ENCODE peak calls at places on chromosomes 13 and 19, in seven cellular contexts. T is NCI-H345; S is transverse colon; F is adrenal gland; J is thoracic aorta; U is stimulated activated CD8-positive, alpha-beta memory T cell treated with anti-CD3 and anti-CD28 coated beads, Interleukin-2, amount 100 ng/mL, for 48 hours; X is stimulated activated CD4-positive, alpha-beta T cell treated with anti-CD3 and anti-CD28 coated beads, Interleukin-4, amount 100 ng/mL, for 4 hours. A is an unnamed sample.

GRCh38 chr13:111387026-111387871 is 66.8 kb downstream of the TEX29 start:
- DNase-seq in T (no peak), S (no peak), F (no peak), J (no peak), U (no peak), X (no peak), A (no peak)

GRCh38 chr13:32581177-32581786 is 5.0 kb upstream of the PDS5B start:
- DNase-seq in T (peak; percentile 1), S (no peak), F (no peak), J (no peak), U (no peak), X (no peak), A (no peak)

GRCh38 chr19:46958542-46958941 is 61.1 kb upstream of the NPAS1 start:
- DNase-seq in T (no peak), S (no peak), F (no peak), J (no peak), U (no peak), X (no peak), A (no peak)

GRCh38 chr13:37769078-37769477 is 100.5 kb downstream of the TRPC4 start:
- DNase-seq in T (no peak), S (no peak), F (no peak), J (no peak), U (no peak), X (no peak), A (no peak)

GRCh38 chr13:19680751-19681150 is 47.3 kb downstream of the MPHOSPH8 start:
- DNase-seq in T (no peak), S (no peak), F (no peak), J (no peak), U (no peak), X (no peak), A (no peak)

GRCh38 chr13:33310245-33311038 is 24.9 kb upstream of the STARD13 start:
- DNase-seq in T (no peak), S (no peak), F (no peak), J (no peak), U (no peak), X (no peak), A (no peak)

GRCh38 chr13:96821381-96821780 is 172.9 kb downstream of the OXGR1 start:
- DNase-seq in T (no peak), S (no peak), F (no peak), J (no peak), U (no peak), X (no peak), A (no peak)

GRCh38 chr13:49183672-49184315 is 36.3 kb upstream of the MLNR start:
- DNase-seq in T (no peak), S (no peak), F (no peak), J (no peak), U (no peak), X (no peak), A (no peak)

GRCh38 chr19:38211779-38212178 is 12.2 kb downstream of the DPF1 start:
- DNase-seq in T (no peak), S (no peak), F (no peak), J (no peak), U (no peak), X (no peak), A (no peak)

GRCh38 chr13:72390909-72391308 is 336.5 kb downstream of the MZT1 start:
- DNase-seq in T (no peak), S (no peak), F (peak; percentile 22), J (no peak), U (no peak), X (no peak), A (no peak)

GRCh38 chr19:4541114-4541805 is 1.4 kb upstream of the LRG1 start:
- DNase-seq in T (no peak), S (no peak), F (peak; percentile 12), J (no peak), U (no peak), X (no peak), A (no peak)

GRCh38 chr19:55641376-55642152 is 762 bp downstream of the ZNF580 start:
- DNase-seq in T (peak; percentile 16), S (no peak), F (no peak), J (no peak), U (no peak), X (no peak), A (peak; percentile 68)

GRCh38 chr19:18433039-18433691 is 4.8 kb downstream of the ISYNA1 start:
- DNase-seq in T (no peak), S (no peak), F (peak; percentile 63), J (no peak), U (no peak), X (no peak), A (no peak)

GRCh38 chr19:18659281-18660050 is 22.6 kb downstream of the KLHL26 start:
- DNase-seq in T (no peak), S (no peak), F (peak; percentile 33), J (no peak), U (no peak), X (no peak), A (no peak)

GRCh38 chr19:40279120-40279551 is 6.0 kb downstream of the AKT2 start:
- DNase-seq in T (no peak), S (peak; percentile 26), F (no peak), J (no peak), U (no peak), X (no peak), A (no peak)

GRCh38 chr19:17125728-17126677 is 50.4 kb downstream of the MYO9B start:
- DNase-seq in T (no peak), S (peak; percentile 68), F (peak; percentile 56), J (peak; percentile 41), U (peak; percentile 44), X (peak; percentile 35), A (no peak)

A was measured in A549.